ENCODE peak calls at places on chromosomes 12 and 14, in four cellular contexts. C is HepG2, J is SK-N-SH, R is H1. Q is an unnamed sample.

GRCh38 chr12:2580821-2581220 is 213.9 kb upstream of the FKBP4 start:
- DNase-seq in C (no peak), R (no peak), J (no peak), Q (no peak)

GRCh38 chr14:103346286-103346685 is 12.2 kb downstream of the EIF5 start:
- DNase-seq in R (no peak), J (no peak), C (no peak), Q (no peak)

GRCh38 chr12:72540811-72541210 is 268.6 kb downstream of the TRHDE start:
- DNase-seq in C (no peak), J (no peak), R (no peak), Q (no peak)

GRCh38 chr14:85533821-85534271 is 3.9 kb downstream of the FLRT2 start:
- DNase-seq in R (peak; percentile 74), J (no peak), C (no peak), Q (no peak)

GRCh38 chr14:37584211-37585100 is 10.6 kb downstream of the FOXA1 start:
- DNase-seq in R (peak; percentile 67), C (no peak), J (no peak), Q (no peak)

GRCh38 chr12:131452444-131452860 is 258.4 kb upstream of the SFSWAP start:
- DNase-seq in J (no peak), R (peak; percentile 80), C (peak; percentile 15), Q (no peak)

GRCh38 chr14:31265701-31266398 is 58.3 kb upstream of the HECTD1 start:
- DNase-seq in C (peak; percentile 89), J (no peak), R (no peak), Q (no peak)

GRCh38 chr12:65612440-65612839 is 211.8 kb upstream of the HMGA2 start:
- DNase-seq in J (no peak), C (no peak), R (no peak), Q (no peak)

GRCh38 chr12:74259199-74259598 is 278.4 kb upstream of the ATXN7L3B start:
- DNase-seq in R (no peak), J (no peak), C (no peak), Q (no peak)

GRCh38 chr12:55934773-55935172 is 3.8 kb downstream of the DGKA start:
- DNase-seq in R (no peak), J (no peak), C (no peak), Q (no peak)

GRCh38 chr14:23183479-23183878 is at the start of gene SLC7A8:
- DNase-seq in R (peak; percentile 78), J (no peak), C (no peak), Q (no peak)

GRCh38 chr12:21656931-21657335 is 709 bp downstream of the LDHB start:
- DNase-seq in J (peak; percentile 38), R (no peak), C (no peak), Q (no peak)

GRCh38 chr14:98977451-98977850 is 294.5 kb downstream of the BCL11B start:
- DNase-seq in J (no peak), R (no peak), C (no peak), Q (no peak)

GRCh38 chr12:77079631-77080030 is 14.3 kb upstream of the E2F7 start:
- DNase-seq in R (no peak), J (no peak), C (no peak), Q (no peak)

GRCh38 chr12:15581006-15581405 is 208.2 kb downstream of the EPS8 start:
- DNase-seq in C (no peak), J (no peak), R (no peak), Q (no peak)

GRCh38 chr14:34222122-34222521 is 239.9 kb downstream of the SPTSSA start:
- DNase-seq in J (no peak), C (no peak), R (no peak), Q (no peak)

GRCh38 chr14:54435500-54435981 is 5.6 kb downstream of the CNIH1 start:
- DNase-seq in C (no peak), J (no peak), R (no peak), Q (no peak)

GRCh38 chr12:100326208-100326607 is 30.7 kb upstream of the SLC17A8 start:
- DNase-seq in C (no peak), R (no peak), J (no peak), Q (no peak)

GRCh38 chr12:107134558-107134957 is 41.2 kb upstream of the CRY1 start:
- DNase-seq in J (no peak), C (peak; percentile 73), R (peak; percentile 63), Q (no peak)

GRCh38 chr12:54016478-54016964 is 7.7 kb downstream of the HOXC8 start:
- DNase-seq in J (no peak), C (no peak), R (no peak), Q (no peak)

GRCh38 chr14:86462193-86462592 is 932.2 kb downstream of the FLRT2 start:
- DNase-seq in C (peak; percentile 40), J (no peak), R (no peak), Q (no peak)

GRCh38 chr12:46794593-46795190 is 31.1 kb downstream of the SLC38A4 start:
- DNase-seq in R (no peak), C (no peak), J (no peak), Q (no peak)

GRCh38 chr14:68231832-68232642 is 412.5 kb downstream of the RAD51B start:
- DNase-seq in C (no peak), J (no peak), R (no peak), Q (no peak)

GRCh38 chr12:50052544-50052943 is 4.9 kb upstream of the ASIC1 start:
- DNase-seq in R (no peak), J (no peak), C (no peak), Q (no peak)

GRCh38 chr12:123057505-123058265 is 77.2 kb downstream of the ARL6IP4 start:
- DNase-seq in R (no peak), J (no peak), C (no peak), Q (no peak)

GRCh38 chr12:25269701-25270100 is 19.0 kb upstream of the KRAS start:
- DNase-seq in J (no peak), C (no peak), R (no peak), Q (no peak)

GRCh38 chr14:105061428-105062047 is 3.7 kb downstream of the GPR132 start:
- DNase-seq in J (no peak), R (no peak), C (no peak), Q (peak; percentile 56)

GRCh38 chr12:116384629-116385485 is 107.4 kb upstream of the MED13L start:
- DNase-seq in R (no peak), C (no peak), J (no peak), Q (peak; percentile 24)

GRCh38 chr14:68404652-68405183 is 388.1 kb downstream of the ZFP36L1 start:
- DNase-seq in C (no peak), R (no peak), J (no peak), Q (no peak)

GRCh38 chr12:27623645-27624044 is 72.6 kb upstream of the REP15 start:
- DNase-seq in R (no peak), C (no peak), J (no peak), Q (no peak)

GRCh38 chr14:61923348-61923747 is 161.1 kb downstream of the SNAPC1 start:
- DNase-seq in J (no peak), R (no peak), C (no peak), Q (no peak)

GRCh38 chr14:68173227-68173972 is 353.8 kb downstream of the RAD51B start:
- DNase-seq in J (no peak), C (no peak), R (no peak), Q (no peak)

GRCh38 chr12:22333186-22333745 is 1.2 kb downstream of the ST8SIA1 start:
- DNase-seq in R (no peak), C (no peak), J (no peak), Q (no peak)

GRCh38 chr14:21525995-21526671 is at the start of gene SALL2:
- DNase-seq in J (peak; percentile 93), C (peak; percentile 79), R (peak; percentile 93), Q (peak; percentile 53)

GRCh38 chr12:109464642-109465351 is 12.3 kb downstream of the KCTD10 start:
- DNase-seq in J (no peak), C (no peak), R (no peak), Q (no peak)

GRCh38 chr12:109461049-109461845 is 15.9 kb downstream of the KCTD10 start:
- DNase-seq in J (no peak), C (peak; percentile 50), R (no peak), Q (no peak)

GRCh38 chr12:109463776-109464175 is 13.3 kb downstream of the KCTD10 start:
- DNase-seq in C (no peak), J (peak; percentile 26), R (no peak), Q (no peak)

GRCh38 chr12:109461846-109462766 is 15.0 kb downstream of the KCTD10 start:
- DNase-seq in C (peak; percentile 43), J (peak; percentile 78), R (no peak), Q (no peak)

GRCh38 chr12:109462868-109463692 is 14.0 kb downstream of the KCTD10 start:
- DNase-seq in C (peak; percentile 63), J (peak; percentile 51), R (no peak), Q (no peak)
- TF ChIP-seq POLR2AphosphoS5 in C (no peak), J (peak; percentile 87), R (peak; percentile 23), Q (no peak)

GRCh38 chr12:12491634-12492033 is 71.0 kb downstream of the DUSP16 start:
- DNase-seq in J (no peak), C (no peak), R (no peak), Q (no peak)

GRCh38 chr12:12499909-12500604 is 62.6 kb downstream of the DUSP16 start:
- DNase-seq in C (no peak), J (no peak), R (peak; percentile 26), Q (no peak)

GRCh38 chr12:12492547-12492946 is 70.1 kb downstream of the DUSP16 start:
- DNase-seq in J (no peak), R (no peak), C (no peak), Q (no peak)

GRCh38 chr12:12498210-12498609 is 64.5 kb downstream of the DUSP16 start:
- DNase-seq in J (no peak), R (peak; percentile 17), C (no peak), Q (no peak)

GRCh38 chr12:12495536-12495935 is 67.1 kb downstream of the DUSP16 start:
- DNase-seq in R (no peak), J (no peak), C (no peak), Q (no peak)
- TF ChIP-seq TAF1 in R (no peak), J (no peak), C (no peak), Q (no peak)

DNA sequence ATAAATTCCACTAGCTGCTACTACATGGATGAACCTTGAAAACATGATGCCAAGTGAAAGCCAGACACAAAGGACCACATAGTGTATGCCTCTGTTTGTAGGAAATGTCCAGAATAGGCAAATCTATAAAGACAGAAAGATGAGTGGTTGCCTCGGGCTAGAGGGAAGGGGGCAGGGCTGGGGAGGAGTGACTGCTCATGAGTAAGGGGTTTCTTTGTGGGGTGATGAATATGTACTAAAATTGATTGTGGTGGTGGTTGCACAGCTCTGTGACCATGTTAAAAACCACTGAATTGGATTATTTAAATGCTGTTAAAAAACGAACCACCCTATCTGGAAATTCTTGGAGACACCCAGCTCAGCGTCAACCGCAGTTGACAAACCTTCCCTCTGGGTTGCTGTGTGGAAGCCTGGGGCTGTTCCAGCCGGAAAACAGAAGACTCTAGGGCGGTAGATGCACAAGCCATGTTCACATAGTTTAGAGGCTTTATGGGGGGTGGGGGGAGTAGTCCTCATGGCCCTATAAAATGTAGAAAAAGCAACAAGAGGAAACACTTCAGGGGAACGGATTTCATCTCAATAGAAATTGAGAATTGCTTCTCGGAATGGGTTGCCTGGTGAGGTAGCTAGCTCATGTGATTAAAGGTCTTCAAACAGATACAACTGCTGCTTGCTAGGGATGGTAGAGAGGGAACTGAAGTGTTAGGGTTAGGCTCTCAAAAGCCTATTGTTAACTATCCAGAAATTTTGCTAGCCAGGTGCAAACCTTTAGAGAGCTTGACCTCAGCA is 29.4 kb downstream of the RIN3 start:
- DNase-seq in R (no peak), C (no peak), J (no peak), Q (no peak)
- TF ChIP-seq POLR2AphosphoS5 in R (no peak), C (no peak), J (no peak), Q (no peak)

DNA sequence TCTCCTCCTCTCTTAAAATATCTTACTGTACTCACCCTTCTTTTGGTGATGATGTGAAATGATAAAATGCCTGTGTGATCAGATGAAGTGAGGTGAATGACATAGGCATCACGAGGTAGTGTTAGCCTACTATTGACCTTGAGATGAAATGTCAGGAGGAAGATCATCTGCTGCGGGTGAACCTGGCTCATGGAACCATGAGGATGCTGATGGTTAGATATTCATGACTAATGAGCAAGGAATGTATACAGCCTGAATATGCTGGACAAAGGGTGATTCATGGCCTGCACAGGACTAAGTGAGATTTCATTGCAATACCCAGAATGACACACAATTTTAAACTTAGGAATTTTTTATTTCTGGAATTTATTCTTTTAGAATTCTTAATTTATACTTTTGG is 89.6 kb downstream of the DAAM1 start:
- DNase-seq in J (no peak), R (no peak), C (peak; percentile 91), Q (no peak)
- TF ChIP-seq TAF1 in J (no peak), R (no peak), C (no peak), Q (no peak)

Q was measured in GM12891.